ENCODE peak calls at places on chromosomes 3 and 15, in four cellular contexts. C is left ventricle myocardium inferior, B is GM20000, N is breast epithelium. E is an unnamed sample.

GRCh38 chr3:59469948-59470723 is 420.3 kb upstream of the CFAP20DC start:
- DNase-seq in C (no peak), B (no peak), N (no peak), E (no peak)

GRCh38 chr3:173397161-173398110 is at the start of gene NLGN1:
- DNase-seq in C (peak), B (peak), N (peak), E (no peak)

GRCh38 chr3:49790626-49791411 is 4.5 kb upstream of the IP6K1 start:
- DNase-seq in C (no peak), B (no peak), N (no peak), E (no peak)

GRCh38 chr3:119310052-119310451 is 15.9 kb downstream of the ARHGAP31 start:
- DNase-seq in C (no peak), B (no peak), N (peak), E (no peak)

GRCh38 chr3:140552898-140553297 is 125.0 kb upstream of the TRIM42 start:
- DNase-seq in C (no peak), B (no peak), N (no peak), E (no peak)

GRCh38 chr3:55002416-55002930 is 74.6 kb upstream of the LRTM1 start:
- DNase-seq in C (no peak), B (no peak), N (no peak), E (no peak)

GRCh38 chr15:48244923-48245322 is 38.8 kb downstream of the SLC12A1 start:
- DNase-seq in C (no peak), B (no peak), N (no peak), E (no peak)

GRCh38 chr3:66949898-66950297 is 48.2 kb upstream of the KBTBD8 start:
- DNase-seq in C (no peak), B (no peak), N (no peak), E (no peak)

GRCh38 chr3:99172736-99173657 is 271.5 kb upstream of the DCBLD2 start:
- DNase-seq in C (no peak), B (peak), N (no peak), E (no peak)

GRCh38 chr3:35664460-35664919 is 25.2 kb downstream of the ARPP21 start:
- DNase-seq in C (peak), B (peak), N (no peak), E (peak)

GRCh38 chr3:117485841-117486240 is 776.3 kb downstream of the TUSC7 start:
- DNase-seq in C (no peak), B (no peak), N (no peak), E (no peak)

GRCh38 chr15:70604671-70605070 is 158.7 kb downstream of the UACA start:
- DNase-seq in C (no peak), B (no peak), N (no peak), E (no peak)

GRCh38 chr3:32176989-32177701 is 61.3 kb upstream of the CMTM8 start:
- DNase-seq in C (no peak), B (peak), N (no peak), E (no peak)

GRCh38 chr3:48268936-48269551 is 28.1 kb downstream of the ZNF589 start:
- DNase-seq in C (no peak), B (no peak), N (peak), E (peak)

GRCh38 chr3:89488800-89489580 is 381.6 kb downstream of the EPHA3 start:
- DNase-seq in C (no peak), B (no peak), N (no peak), E (no peak)

GRCh38 chr3:139608924-139609323 is 68.8 kb downstream of the NMNAT3 start:
- DNase-seq in C (no peak), B (no peak), N (no peak), E (no peak)

GRCh38 chr15:57245130-57245529 is 131.2 kb upstream of the CGNL1 start:
- DNase-seq in C (no peak), B (no peak), N (no peak), E (no peak)

GRCh38 chr15:99326235-99326634 is 75.0 kb downstream of the LRRC28 start:
- DNase-seq in C (no peak), B (no peak), N (peak), E (no peak)

GRCh38 chr15:57694264-57694663 is 12.2 kb upstream of the POLR2M start:
- DNase-seq in C (no peak), B (no peak), N (no peak), E (no peak)

GRCh38 chr3:129245141-129245540 is 4.3 kb upstream of the COPG1 start:
- DNase-seq in C (no peak), B (no peak), N (no peak), E (no peak)

GRCh38 chr15:97968380-97968779 is 7.9 kb downstream of the ARRDC4 start:
- DNase-seq in C (no peak), B (no peak), N (no peak), E (no peak)

GRCh38 chr15:28133281-28133680 is 34.2 kb upstream of the OCA2 start:
- DNase-seq in C (no peak), B (no peak), N (no peak), E (no peak)

GRCh38 chr3:171459130-171459941 is 869 bp downstream of the TNIK start:
- DNase-seq in C (peak), B (peak), N (peak), E (no peak)

GRCh38 chr15:34853001-34853758 is 57.8 kb upstream of the ACTC1 start:
- DNase-seq in C (no peak), B (no peak), N (no peak), E (no peak)

GRCh38 chr3:185796431-185797107 is 28.3 kb downstream of the IGF2BP2 start:
- DNase-seq in C (no peak), B (no peak), N (no peak), E (no peak)

GRCh38 chr3:177150970-177151627 is 46.2 kb downstream of the TBL1XR1 start:
- DNase-seq in C (no peak), B (no peak), N (no peak), E (no peak)

GRCh38 chr3:53269888-53270880 is 14.4 kb upstream of the TKT start:
- DNase-seq in C (peak), B (no peak), N (peak), E (no peak)

GRCh38 chr15:90599116-90599515 is 69.4 kb downstream of the CRTC3 start:
- DNase-seq in C (no peak), B (no peak), N (no peak), E (no peak)

GRCh38 chr3:53764376-53764775 is 81.8 kb downstream of the CHDH start:
- DNase-seq in C (no peak), B (no peak), N (no peak), E (no peak)

GRCh38 chr3:151538706-151539403 is 78.0 kb upstream of the IGSF10 start:
- DNase-seq in C (no peak), B (no peak), N (peak), E (no peak)

GRCh38 chr15:68409736-68410370 is 22.1 kb downstream of the ITGA11 start:
- DNase-seq in C (no peak), B (no peak), N (peak), E (no peak)

GRCh38 chr3:192514754-192515660 is 212.3 kb downstream of the FGF12 start:
- DNase-seq in C (no peak), B (no peak), N (no peak), E (no peak)

GRCh38 chr3:127720985-127721384 is 48.2 kb downstream of the ABTB1 start:
- DNase-seq in C (no peak), B (no peak), N (no peak), E (no peak)

GRCh38 chr3:8739757-8740508 is 6.3 kb downstream of the CAV3 start:
- DNase-seq in C (no peak), B (no peak), N (peak), E (no peak)

DNA sequence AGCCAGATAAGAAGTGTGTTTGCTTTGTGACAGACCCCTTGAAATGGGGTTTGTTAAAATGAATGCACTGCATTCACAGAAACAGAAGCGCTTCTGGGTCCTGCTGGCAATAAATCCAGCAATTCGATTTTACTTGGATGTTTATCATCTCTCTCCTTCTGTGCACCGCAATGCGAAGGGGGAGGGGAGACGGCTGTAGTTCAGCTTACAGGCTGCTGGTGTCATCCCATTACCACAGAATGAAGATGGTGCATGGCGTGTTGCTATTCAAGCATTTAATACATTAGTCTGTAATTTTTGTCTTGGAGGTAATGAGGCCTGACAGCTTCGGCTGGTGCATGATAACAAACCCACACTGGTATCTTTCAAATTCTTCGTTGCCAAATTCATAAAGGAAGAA is 418.1 kb downstream of the OTOL1 start:
- DNase-seq in C (peak), B (no peak), N (no peak), E (no peak)
- TF ChIP-seq CTCF in C (peak), B (no peak), N (no peak), E (no peak)

DNA sequence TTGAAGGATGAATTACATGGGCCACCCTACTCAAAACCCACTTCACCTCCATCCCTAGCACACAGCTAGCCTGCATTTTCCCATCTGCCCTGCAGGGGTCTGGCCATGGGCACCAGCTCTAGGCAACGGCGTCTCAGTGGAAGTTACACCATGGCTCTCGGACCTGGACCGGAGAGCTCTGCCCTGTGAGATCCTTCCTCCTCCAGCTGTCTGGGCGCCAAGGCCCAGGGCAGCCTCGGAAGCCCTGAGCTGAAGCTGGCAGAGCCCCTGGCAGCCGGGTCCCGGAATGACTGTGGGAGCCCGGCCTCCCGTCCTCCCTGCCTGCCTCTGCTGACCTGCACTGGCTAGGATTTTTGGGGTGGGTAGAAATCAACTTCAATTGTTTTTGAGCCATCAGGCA is 98.9 kb downstream of the CHSY1 start:
- DNase-seq in C (no peak), B (no peak), N (no peak), E (no peak)
- TF ChIP-seq CTCF in C (peak), B (no peak), N (no peak), E (no peak)

GRCh38 chr3:40073310-40074007 is 236.0 kb upstream of the EIF1B start:
- DNase-seq in C (no peak), B (no peak), N (no peak), E (no peak)
- TF ChIP-seq CTCF in C (peak), B (no peak), N (no peak), E (no peak)

GRCh38 chr3:58288011-58288728 is 17.9 kb upstream of the RPP14 start:
- DNase-seq in C (no peak), B (peak), N (no peak), E (no peak)
- TF ChIP-seq CTCF in C (no peak), B (no peak), N (no peak), E (no peak)

DNA sequence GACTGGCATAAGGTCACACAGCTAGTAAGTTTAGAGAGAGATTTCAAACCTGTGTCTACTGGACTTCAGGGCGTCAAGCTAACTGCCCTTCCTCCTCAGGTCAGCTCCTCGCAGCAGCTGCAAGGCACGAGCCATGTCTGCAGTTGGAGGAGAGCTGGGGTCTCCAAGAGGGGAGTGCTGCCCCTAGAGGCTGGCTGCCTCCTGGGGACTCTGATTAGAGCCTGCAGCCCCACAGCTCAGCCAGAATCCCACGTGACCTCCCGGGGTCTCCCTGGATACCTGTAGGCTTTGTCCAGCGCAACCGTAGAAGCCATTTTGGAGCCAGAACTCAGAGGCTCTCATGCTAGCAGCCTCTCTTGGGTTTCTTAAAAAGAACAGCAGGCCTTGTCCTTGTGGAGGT is 15.0 kb downstream of the SLC6A1 start:
- DNase-seq in C (no peak), B (no peak), N (no peak), E (no peak)
- TF ChIP-seq CTCF in C (no peak), B (no peak), N (no peak), E (no peak)

GRCh38 chr15:37132826-37133417 is 32.6 kb upstream of the MEIS2 start:
- DNase-seq in C (no peak), B (no peak), N (no peak), E (no peak)

GRCh38 chr15:37134699-37135131 is 34.4 kb upstream of the MEIS2 start:
- DNase-seq in C (no peak), B (no peak), N (no peak), E (no peak)

GRCh38 chr15:37134244-37134643 is 33.9 kb upstream of the MEIS2 start:
- DNase-seq in C (no peak), B (no peak), N (no peak), E (no peak)

GRCh38 chr15:37135225-37135624 is 34.9 kb upstream of the MEIS2 start:
- DNase-seq in C (no peak), B (no peak), N (no peak), E (no peak)

DNA sequence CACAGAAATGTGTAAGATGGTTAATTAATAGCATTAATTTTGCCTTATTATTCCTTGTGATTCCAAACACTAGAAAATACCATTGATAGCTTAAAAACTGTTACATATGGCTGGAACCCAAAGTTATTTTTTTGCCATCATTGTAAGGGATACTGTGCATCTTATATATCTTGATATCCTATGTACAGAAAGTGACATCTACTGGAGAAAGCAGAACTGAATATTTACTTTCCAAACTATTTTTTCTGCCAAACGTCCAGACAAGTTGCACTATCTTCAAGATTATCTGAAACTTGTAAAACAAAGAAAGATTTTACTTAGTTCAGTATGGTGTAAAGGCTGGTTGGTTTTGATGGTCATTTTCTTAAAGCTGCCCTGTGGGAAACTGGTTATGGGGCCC is 33.3 kb upstream of the MEIS2 start:
- DNase-seq in C (no peak), B (no peak), N (no peak), E (no peak)
- TF ChIP-seq CTCF in C (peak), B (no peak), N (no peak), E (no peak)

DNA sequence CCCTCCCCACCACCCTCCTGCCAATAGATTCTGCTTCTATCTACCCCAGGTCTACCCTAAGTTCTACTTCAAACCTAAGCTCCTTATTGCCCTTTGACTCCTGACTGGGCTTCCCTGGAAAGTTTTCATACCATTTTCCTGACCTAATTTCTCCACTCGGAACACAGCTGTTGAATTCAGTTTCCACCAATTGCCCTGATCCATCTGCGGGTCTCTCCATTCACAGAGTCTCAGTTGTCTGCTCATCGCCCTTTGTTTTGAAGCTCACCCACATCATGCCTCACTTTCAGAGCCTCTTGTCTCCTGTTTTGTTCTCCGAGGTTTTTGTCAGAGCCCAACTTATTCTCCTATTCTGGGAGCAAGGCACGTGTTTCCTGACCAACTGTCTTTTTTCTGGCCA is 56.8 kb upstream of the ABI3BP start:
- DNase-seq in C (no peak), B (no peak), N (no peak), E (no peak)
- TF ChIP-seq CTCF in C (no peak), B (no peak), N (no peak), E (no peak)

GRCh38 chr3:157355276-157355675 is 81.4 kb upstream of the PTX3 start:
- DNase-seq in C (no peak), B (no peak), N (no peak), E (no peak)

GRCh38 chr3:157354722-157355121 is 81.9 kb upstream of the PTX3 start:
- DNase-seq in C (no peak), B (peak), N (no peak), E (no peak)

GRCh38 chr3:157354254-157354653 is 82.4 kb upstream of the PTX3 start:
- DNase-seq in C (no peak), B (no peak), N (no peak), E (no peak)

GRCh38 chr3:157353657-157354056 is 83.0 kb upstream of the PTX3 start:
- DNase-seq in C (no peak), B (no peak), N (no peak), E (no peak)

DNA sequence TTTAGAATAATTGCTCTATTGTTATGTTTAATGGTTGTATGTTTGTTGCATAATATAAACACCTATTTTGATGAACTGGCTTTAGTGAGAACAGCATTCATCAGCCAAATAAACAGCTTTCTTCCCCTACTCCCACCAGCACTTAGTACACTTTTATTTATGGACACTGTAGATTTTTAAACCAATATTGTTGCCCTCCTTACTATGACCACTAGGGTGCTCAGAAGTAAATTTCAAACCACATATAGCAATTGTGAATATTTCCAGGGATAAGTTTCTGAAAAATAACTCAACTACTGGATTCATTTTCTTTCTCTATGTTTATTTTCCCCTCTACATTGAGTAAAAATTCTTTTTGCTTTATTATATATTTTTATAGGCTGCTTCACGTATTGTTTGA is 84.7 kb upstream of the PTX3 start:
- DNase-seq in C (no peak), B (no peak), N (no peak), E (no peak)
- TF ChIP-seq CTCF in C (peak), B (no peak), N (no peak), E (no peak)

E was measured in omental fat pad.